ENCODE peak calls at places on chromosomes 4 and X, in four cellular contexts. P is activated naive CD4-positive, alpha-beta T cell treated with anti-CD3 and anti-CD28 coated beads for 36 hours; H is stomach; L is activated T-cell treated with anti-CD3 and anti-CD28 coated beads for 4 hours. X is an unnamed sample.

GRCh38 chr4:120841580-120841979 is 80.9 kb downstream of the PRDM5 start:
- DNase-seq in L (no peak), H (no peak), P (no peak), X (no peak)

GRCh38 chr4:149292422-149293055 is 523.1 kb downstream of the IQCM start:
- DNase-seq in P (no peak), H (no peak), L (no peak), X (no peak)

GRCh38 chrX:103913356-103914020 is 48.9 kb upstream of the TMSB15B start:
- DNase-seq in L (no peak), P (no peak), H (no peak), X (no peak)

GRCh38 chr4:70722199-70722791 is 531 bp downstream of the RUFY3 start:
- DNase-seq in L (peak), H (no peak), P (peak), X (peak)

GRCh38 chrX:130071611-130072349 is 38.5 kb downstream of the ELF4 start:
- DNase-seq in L (no peak), P (no peak), H (peak), X (no peak)

GRCh38 chrX:56762707-56763555 is 33.9 kb downstream of the NBDY start:
- DNase-seq in H (no peak), L (no peak), P (peak), X (no peak)

GRCh38 chr4:39932776-39933402 is 44.8 kb downstream of the PDS5A start:
- DNase-seq in H (no peak), P (peak), L (no peak), X (no peak)

GRCh38 chr4:36288727-36289126 is 7.3 kb downstream of the DTHD1 start:
- DNase-seq in P (no peak), L (no peak), H (no peak), X (no peak)

X was measured in activated CD4-positive, alpha-beta T cell treated with anti-CD3 and anti-CD28 coated beads for 4 hours.